ENCODE peak calls at places on chromosomes 16 and 17, in eight cellular contexts. Q is stomach, G is upper lobe of left lung, F is uterus, J is lung, C is right atrium auricular region, A is esophagus muscularis mucosa, L is HepG2. O is an unnamed sample.
A peak's percentile ranks its signal among the peaks of the same experiment; 100 is the strongest.

GRCh38 chr16:10509534-10510025 is 70.8 kb downstream of the EMP2 start:
- DNase-seq in Q (peak; percentile 54), G (peak; percentile 65), F (peak; percentile 49), J (peak; percentile 65), C (no peak), A (no peak), L (peak; percentile 91), O (peak; percentile 53)

GRCh38 chr16:77212736-77213541 is 13.7 kb downstream of the SYCE1L start:
- DNase-seq in Q (peak; percentile 62), G (peak; percentile 69), F (peak; percentile 69), J (peak; percentile 57), C (peak; percentile 61), A (no peak), L (no peak), O (peak; percentile 42)

GRCh38 chr17:67759355-67760171 is 41.8 kb downstream of the NOL11 start:
- DNase-seq in Q (no peak), G (no peak), F (peak; percentile 24), J (peak; percentile 29), C (peak; percentile 64), A (no peak), L (no peak), O (no peak)

GRCh38 chr17:1030684-1031557 is 34.0 kb downstream of the TIMM22 start:
- DNase-seq in Q (no peak), G (no peak), F (peak; percentile 42), J (no peak), C (peak; percentile 72), A (no peak), L (no peak), O (no peak)

GRCh38 chr17:28570716-28571254 is 539 bp downstream of the PIGS start:
- DNase-seq in Q (no peak), G (peak; percentile 64), F (no peak), J (no peak), C (no peak), A (no peak), L (peak; percentile 47), O (no peak)

GRCh38 chr17:77392376-77393273 is 251.9 kb downstream of the SEC14L1 start:
- DNase-seq in Q (peak; percentile 63), G (no peak), F (peak; percentile 51), J (no peak), C (no peak), A (no peak), L (peak; percentile 97), O (no peak)

GRCh38 chr17:2695961-2696760 is 15.4 kb downstream of the CLUH start:
- DNase-seq in Q (peak; percentile 16), G (peak; percentile 20), F (peak; percentile 8), J (no peak), C (no peak), A (no peak), L (no peak), O (no peak)

GRCh38 chr16:11302977-11303376 is 21.8 kb upstream of the PRM1 start:
- DNase-seq in Q (peak; percentile 52), G (peak; percentile 77), F (no peak), J (peak; percentile 55), C (no peak), A (no peak), L (no peak), O (no peak)

GRCh38 chr16:49620158-49620867 is 235.6 kb downstream of the ZNF423 start:
- DNase-seq in Q (peak; percentile 72), G (no peak), F (peak; percentile 75), J (peak; percentile 40), C (peak; percentile 92), A (no peak), L (peak; percentile 51), O (no peak)

GRCh38 chr17:2701996-2702741 is 9.4 kb downstream of the CLUH start:
- DNase-seq in Q (no peak), G (no peak), F (peak; percentile 8), J (no peak), C (no peak), A (no peak), L (no peak), O (no peak)

GRCh38 chr17:50078430-50078829 is 16.7 kb upstream of the PDK2 start:
- DNase-seq in Q (no peak), G (no peak), F (no peak), J (no peak), C (no peak), A (no peak), L (no peak), O (no peak)

GRCh38 chr17:39738568-39738901 is 797 bp downstream of the GRB7 start:
- DNase-seq in Q (peak; percentile 70), G (peak; percentile 67), F (no peak), J (no peak), C (no peak), A (no peak), L (peak; percentile 50), O (peak; percentile 33)

GRCh38 chr16:65333298-65333697 is 211.4 kb upstream of the CDH11 start:
- DNase-seq in Q (no peak), G (no peak), F (no peak), J (no peak), C (no peak), A (no peak), L (no peak), O (no peak)
- H3K9me3 ChIP-seq in Q (no peaks in the 10 kb centered on the region), G (no peaks in the 10 kb centered on the region), F (no peaks in the 10 kb centered on the region), J (no peaks in the 10 kb centered on the region), C (no peaks in the 10 kb centered on the region), A (no peaks in the 10 kb centered on the region), L (peaks cover 7% of the 10 kb centered on the region), O (peaks cover 5% of the 10 kb centered on the region)

GRCh38 chr16:35181422-35182030 is 1722.1 kb downstream of the TP53TG3F start:
- DNase-seq in Q (no peak), G (no peak), F (no peak), J (no peak), C (no peak), A (peak; percentile 39), L (no peak), O (no peak)

GRCh38 chr16:35182943-35183550 is 1723.6 kb downstream of the TP53TG3F start:
- DNase-seq in Q (no peak), G (no peak), F (no peak), J (no peak), C (no peak), A (peak; percentile 82), L (no peak), O (no peak)

GRCh38 chr16:35184356-35184870 is 1725.0 kb downstream of the TP53TG3F start:
- DNase-seq in Q (no peak), G (no peak), F (no peak), J (no peak), C (no peak), A (peak; percentile 62), L (no peak), O (no peak)

GRCh38 chr16:35182043-35182677 is 1722.7 kb downstream of the TP53TG3F start:
- DNase-seq in Q (no peak), G (no peak), F (no peak), J (no peak), C (no peak), A (peak; percentile 88), L (no peak), O (no peak)

DNA sequence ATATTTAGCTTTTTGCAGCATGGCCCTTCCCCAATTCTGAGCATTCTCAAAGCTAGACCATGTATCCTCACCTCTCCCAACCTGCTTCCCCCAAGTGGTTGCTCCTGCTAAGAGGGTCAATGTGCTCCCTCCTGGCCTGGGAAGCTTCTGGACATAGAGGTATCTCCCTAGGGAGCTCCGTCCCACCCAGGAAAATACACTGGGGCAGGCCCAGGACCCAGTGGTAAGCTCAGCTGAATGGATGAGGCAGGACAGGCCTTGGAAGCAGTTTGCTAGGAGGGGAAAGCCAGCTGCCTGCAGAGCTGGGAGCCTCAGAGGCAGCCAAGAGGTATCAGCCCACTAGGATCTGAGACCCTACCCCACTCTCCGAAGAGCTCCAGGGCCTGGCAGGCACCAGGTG is 1721.6 kb downstream of the TP53TG3F start:
- DNase-seq in Q (no peak), G (no peak), F (no peak), J (no peak), C (no peak), A (peak; percentile 75), L (no peak), O (no peak)
- H3K9me3 ChIP-seq in Q (peaks cover 47% of the 10 kb centered on the region), G (no peaks in the 10 kb centered on the region), F (no peaks in the 10 kb centered on the region), J (peaks cover 20% of the 10 kb centered on the region), C (no peaks in the 10 kb centered on the region), A (no peaks in the 10 kb centered on the region), L (peaks cover 78% of the 10 kb centered on the region), O (peaks cover 13% of the 10 kb centered on the region)

DNA sequence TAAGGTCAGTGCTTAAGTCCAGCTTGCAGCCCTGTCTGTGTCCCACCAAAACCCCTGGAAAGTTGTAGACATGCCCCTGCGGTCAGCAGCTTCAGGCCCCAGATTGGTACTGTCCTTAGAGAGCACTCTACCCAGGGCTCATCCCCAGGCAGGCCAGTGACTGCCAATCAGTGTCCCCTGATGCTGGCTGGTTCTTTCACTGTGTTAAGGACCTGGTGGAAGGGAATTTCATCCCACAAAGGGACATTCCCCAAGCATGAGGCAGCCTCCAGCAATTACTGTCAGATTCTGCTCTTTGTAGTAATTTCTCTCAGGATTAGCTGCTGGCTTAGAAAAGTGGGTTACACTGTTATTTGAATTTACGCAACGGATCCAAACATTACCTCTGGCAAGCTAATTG is 5.8 kb downstream of the IRX6 start:
- DNase-seq in Q (no peak), G (no peak), F (no peak), J (no peak), C (no peak), A (no peak), L (no peak), O (no peak)
- H3K9me3 ChIP-seq in Q (no peaks in the 10 kb centered on the region), G (no peaks in the 10 kb centered on the region), F (no peaks in the 10 kb centered on the region), J (peaks cover 15% of the 10 kb centered on the region), C (no peaks in the 10 kb centered on the region), A (no peaks in the 10 kb centered on the region), L (no peaks in the 10 kb centered on the region), O (no peaks in the 10 kb centered on the region)

GRCh38 chr17:21823130-21823529 is 130.8 kb downstream of the KCNJ18 start:
- DNase-seq in Q (no peak), G (no peak), F (no peak), J (no peak), C (no peak), A (no peak), L (no peak), O (no peak)

GRCh38 chr17:21815352-21816063 is 123.2 kb downstream of the KCNJ18 start:
- DNase-seq in Q (no peak), G (no peak), F (no peak), J (no peak), C (no peak), A (no peak), L (no peak), O (no peak)

GRCh38 chr17:21816592-21817567 is 124.6 kb downstream of the KCNJ18 start:
- DNase-seq in Q (no peak), G (no peak), F (no peak), J (no peak), C (no peak), A (no peak), L (no peak), O (no peak)

GRCh38 chr17:21814776-21815175 is 122.5 kb downstream of the KCNJ18 start:
- DNase-seq in Q (no peak), G (peak; percentile 17), F (no peak), J (no peak), C (no peak), A (no peak), L (no peak), O (no peak)

GRCh38 chr17:21817791-21818364 is 125.6 kb downstream of the KCNJ18 start:
- DNase-seq in Q (no peak), G (no peak), F (no peak), J (no peak), C (no peak), A (no peak), L (no peak), O (no peak)
- H3K9me3 ChIP-seq in Q (peaks cover 4% of the 10 kb centered on the region), G (no peaks in the 10 kb centered on the region), F (no peaks in the 10 kb centered on the region), J (peaks cover 7% of the 10 kb centered on the region), C (no peaks in the 10 kb centered on the region), A (no peaks in the 10 kb centered on the region), L (no peaks in the 10 kb centered on the region), O (peaks cover 3% of the 10 kb centered on the region)

O was measured in CD4-positive, alpha-beta T cell.